ENCODE peak calls at places on chromosomes 16 and 17, in six cellular contexts. R is cardiac fibroblast, G is WTC11, Q is nephron progenitor cell, U is neural crest cell, J is hepatocyte. X is an unnamed sample.

GRCh38 chr16:10537946-10538345 is 42.5 kb downstream of the EMP2 start:
- DNase-seq in R (no peak), G (no peak), Q (no peak), U (no peak), J (no peak), X (no peak)

GRCh38 chr17:75318211-75318610 is 29.0 kb upstream of the SLC25A19 start:
- DNase-seq in R (no peak), G (no peak), Q (no peak), U (no peak), J (no peak), X (no peak)

GRCh38 chr17:16282522-16282921 is 65.5 kb downstream of the PIGL start:
- DNase-seq in R (peak), G (no peak), Q (no peak), U (no peak), J (no peak), X (no peak)

GRCh38 chr16:49756971-49757743 is 98.8 kb downstream of the ZNF423 start:
- DNase-seq in R (peak), G (no peak), Q (no peak), U (no peak), J (peak), X (no peak)

GRCh38 chr16:68478526-68479249 is 30.4 kb upstream of the SMPD3 start:
- DNase-seq in R (no peak), G (no peak), Q (no peak), U (no peak), J (no peak), X (no peak)

GRCh38 chr17:42107597-42108576 is 4.6 kb downstream of the DHX58 start:
- DNase-seq in R (no peak), G (peak), Q (peak), U (peak), J (peak), X (peak)

GRCh38 chr16:56748191-56748590 is 18.3 kb downstream of the NUP93 start:
- DNase-seq in R (no peak), G (no peak), Q (no peak), U (no peak), J (no peak), X (no peak)

GRCh38 chr17:27576429-27577123 is 54.4 kb upstream of the LGALS9 start:
- DNase-seq in R (no peak), G (no peak), Q (no peak), U (no peak), J (no peak), X (no peak)

GRCh38 chr16:9647981-9648701 is 534.1 kb downstream of the GRIN2A start:
- DNase-seq in R (peak), G (no peak), Q (no peak), U (peak), J (peak), X (peak)

GRCh38 chr17:74968361-74968780 is 4.2 kb downstream of the HID1 start:
- DNase-seq in R (no peak), G (no peak), Q (no peak), U (no peak), J (no peak), X (peak)

GRCh38 chr17:21368545-21369246 is 7.5 kb upstream of the KCNJ12 start:
- DNase-seq in R (peak), G (no peak), Q (no peak), U (no peak), J (no peak), X (no peak)

GRCh38 chr17:31494259-31495048 is 103.0 kb downstream of the RAB11FIP4 start:
- DNase-seq in R (no peak), G (no peak), Q (no peak), U (no peak), J (no peak), X (no peak)

GRCh38 chr17:30345527-30346075 is 11.7 kb upstream of the TMIGD1 start:
- DNase-seq in R (no peak), G (no peak), Q (no peak), U (no peak), J (peak), X (peak)

GRCh38 chr16:54171855-54172537 is 114.6 kb downstream of the IRX3 start:
- DNase-seq in R (peak), G (no peak), Q (no peak), U (no peak), J (peak), X (peak)

GRCh38 chr16:88901718-88902337 is 35.4 kb upstream of the PABPN1L start:
- DNase-seq in R (no peak), G (peak), Q (no peak), U (no peak), J (no peak), X (peak)

GRCh38 chr17:74760404-74761105 is 12.1 kb downstream of the NHERF1 start:
- DNase-seq in R (no peak), G (no peak), Q (no peak), U (no peak), J (no peak), X (no peak)

GRCh38 chr16:19860146-19861030 is 24.3 kb downstream of the GPRC5B start:
- DNase-seq in R (peak), G (no peak), Q (no peak), U (no peak), J (peak), X (no peak)

GRCh38 chr17:82053556-82054263 is 2.0 kb downstream of the GPS1 start:
- DNase-seq in R (no peak), G (no peak), Q (no peak), U (no peak), J (no peak), X (no peak)

GRCh38 chr16:4116328-4117249 is at the start of gene ADCY9:
- DNase-seq in R (peak), G (peak), Q (peak), U (peak), J (peak), X (peak)

GRCh38 chr17:77356109-77356689 is 215.4 kb downstream of the SEC14L1 start:
- DNase-seq in R (peak), G (no peak), Q (no peak), U (no peak), J (no peak), X (no peak)

GRCh38 chr16:24723663-24724062 is 5.8 kb upstream of the TNRC6A start:
- DNase-seq in R (peak), G (no peak), Q (no peak), U (no peak), J (no peak), X (no peak)

GRCh38 chr17:63988741-63989621 is 9.2 kb upstream of the PRR29 start:
- DNase-seq in R (no peak), G (peak), Q (peak), U (no peak), J (peak), X (no peak)

GRCh38 chr16:50298075-50298460 is 31.7 kb downstream of the ADCY7 start:
- DNase-seq in R (no peak), G (no peak), Q (no peak), U (no peak), J (no peak), X (no peak)

GRCh38 chr17:64126918-64127317 is 3.0 kb downstream of the ERN1 start:
- DNase-seq in R (peak), G (no peak), Q (no peak), U (no peak), J (no peak), X (no peak)

GRCh38 chr17:81515530-81516041 is 3.0 kb upstream of the ACTG1 start:
- DNase-seq in R (no peak), G (no peak), Q (no peak), U (no peak), J (no peak), X (no peak)

GRCh38 chr17:48110722-48111121 is 3.2 kb downstream of the SNX11 start:
- DNase-seq in R (no peak), G (no peak), Q (no peak), U (no peak), J (no peak), X (no peak)

GRCh38 chr17:75084039-75084660 is 3.6 kb upstream of the SLC16A5 start:
- DNase-seq in R (peak), G (no peak), Q (no peak), U (no peak), J (peak), X (no peak)

GRCh38 chr17:58520843-58521430 is 6.5 kb upstream of the MTMR4 start:
- DNase-seq in R (peak), G (peak), Q (peak), U (peak), J (peak), X (peak)

GRCh38 chr17:67055811-67056745 is 11.7 kb downstream of the CACNG1 start:
- DNase-seq in R (no peak), G (no peak), Q (no peak), U (no peak), J (no peak), X (no peak)

GRCh38 chr17:7929158-7930029 is at the start of gene KCNAB3:
- DNase-seq in R (peak), G (peak), Q (peak), U (peak), J (peak), X (no peak)

DNA sequence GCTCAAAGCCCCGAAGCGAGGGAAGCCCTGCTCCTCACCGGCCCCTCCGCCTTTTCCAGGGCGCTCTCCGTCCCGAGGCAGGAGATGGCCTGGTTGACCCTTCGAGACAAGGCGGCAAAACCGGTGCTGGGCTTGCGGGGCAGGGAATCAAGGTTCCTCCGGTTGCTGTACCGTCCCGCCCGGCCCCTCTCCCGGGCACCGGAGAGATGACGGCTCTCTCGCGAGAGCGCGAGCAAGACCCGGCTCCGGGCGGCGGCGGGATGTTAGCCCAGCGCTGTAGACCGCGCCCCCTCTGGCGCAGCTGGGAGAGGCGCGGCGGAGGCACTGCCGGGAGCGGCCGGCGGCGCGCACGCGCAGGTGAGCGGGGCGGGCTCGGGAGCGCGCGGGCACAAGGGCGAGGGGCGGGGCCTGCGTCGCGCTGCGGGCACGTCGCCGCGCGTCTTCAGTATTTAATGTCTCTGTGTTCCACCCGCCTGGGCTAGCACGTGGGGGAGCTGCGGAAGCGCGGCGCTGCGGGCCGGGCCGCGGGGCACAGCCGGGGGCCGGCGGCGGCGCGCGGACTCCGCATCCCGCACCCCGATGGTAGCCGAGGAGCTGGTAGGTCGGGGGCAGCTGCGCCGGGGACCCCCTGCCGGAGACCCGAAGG is at the start of gene AKAP1:
- DNase-seq in R (peak), G (peak), Q (peak), U (peak), J (peak), X (peak)
- TF ChIP-seq CTCF in R (no peak), G (no peak), Q (no peak), U (peak), J (peak), X (no peak)

GRCh38 chr17:45261577-45262515 is at the start of gene SPATA32:
- DNase-seq in R (no peak), G (peak), Q (peak), U (peak), J (peak), X (no peak)

GRCh38 chr17:45264430-45264829 is 2.5 kb upstream of the SPATA32 start:
- DNase-seq in R (no peak), G (no peak), Q (no peak), U (no peak), J (no peak), X (no peak)

GRCh38 chr17:45264988-45265387 is 3.1 kb upstream of the SPATA32 start:
- DNase-seq in R (no peak), G (no peak), Q (no peak), U (no peak), J (no peak), X (no peak)

GRCh38 chr17:45263477-45263860 is 1.6 kb upstream of the SPATA32 start:
- DNase-seq in R (no peak), G (no peak), Q (no peak), U (no peak), J (no peak), X (no peak)

DNA sequence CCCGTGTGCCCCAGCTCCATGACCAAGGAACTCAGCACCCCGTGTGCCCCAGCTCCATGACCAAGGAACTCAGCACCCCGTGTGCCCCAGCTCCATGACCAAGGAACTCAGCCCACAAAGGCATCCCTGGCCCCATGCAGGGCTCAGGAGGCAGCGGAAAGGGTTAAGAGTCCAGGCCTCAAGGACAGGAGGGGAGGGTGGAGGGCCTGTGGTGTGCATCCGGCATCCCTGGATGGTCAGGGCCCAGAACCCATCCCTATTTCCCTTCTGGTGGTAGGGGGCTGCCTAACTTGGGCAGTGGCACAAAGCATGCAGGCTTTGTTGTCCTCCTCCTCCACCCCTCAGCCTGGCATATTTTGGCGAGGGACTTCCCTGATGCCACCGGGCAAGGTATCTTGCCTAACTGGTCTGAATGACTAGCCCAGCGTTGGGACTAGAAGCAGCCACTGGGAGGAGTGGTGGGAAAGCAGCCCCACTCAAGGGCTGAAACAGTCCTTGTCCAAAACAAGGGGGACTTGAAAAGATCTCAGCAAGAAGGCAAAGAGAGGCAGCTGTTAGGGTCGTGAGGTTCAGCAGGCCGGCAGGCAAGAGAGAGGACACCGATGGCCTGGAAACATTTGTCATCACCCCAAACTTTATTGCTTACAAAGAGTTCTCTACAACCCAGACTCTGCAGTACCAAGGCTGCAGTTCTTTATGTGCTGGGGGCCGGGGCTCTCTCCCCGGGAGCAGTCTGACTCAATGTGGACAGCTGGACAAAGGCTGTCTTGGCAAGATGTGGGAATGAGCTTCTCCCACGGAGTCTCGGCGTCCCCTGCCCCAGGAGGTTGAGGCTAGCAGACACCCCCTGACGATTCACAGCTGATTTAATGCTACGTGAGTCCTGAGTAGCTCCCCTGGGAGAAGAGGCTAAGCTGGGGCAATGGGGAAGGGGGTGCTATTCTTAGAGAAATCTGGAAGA is 902 bp upstream of the SPATA32 start:
- DNase-seq in R (peak), G (no peak), Q (no peak), U (no peak), J (no peak), X (no peak)
- TF ChIP-seq CTCF in R (no peak), G (no peak), Q (no peak), U (no peak), J (no peak), X (no peak)

GRCh38 chr16:78290498-78291271 is 191.2 kb downstream of the WWOX start:
- DNase-seq in R (no peak), G (no peak), Q (no peak), U (no peak), J (no peak), X (no peak)
- TF ChIP-seq CTCF in R (no peak), G (no peak), Q (no peak), U (no peak), J (no peak), X (no peak)

DNA sequence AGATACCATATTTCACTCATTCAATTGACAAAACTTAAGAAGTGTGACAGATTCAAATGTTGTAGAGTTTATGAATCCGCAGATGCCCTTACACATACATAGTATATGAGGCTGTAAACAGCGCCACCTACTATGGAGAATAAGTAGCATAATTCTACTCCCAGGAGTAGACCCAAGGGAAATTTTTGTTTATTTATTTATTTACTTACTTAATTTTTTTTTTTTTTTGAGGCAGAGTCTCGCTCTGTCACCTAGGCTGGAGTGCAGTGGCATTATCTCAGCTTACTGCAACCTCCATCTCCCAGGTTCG is 35.5 kb downstream of the GAN start:
- DNase-seq in R (peak), G (no peak), Q (no peak), U (no peak), J (no peak), X (no peak)
- TF ChIP-seq CTCF in R (peak), G (no peak), Q (no peak), U (no peak), J (peak), X (no peak)

DNA sequence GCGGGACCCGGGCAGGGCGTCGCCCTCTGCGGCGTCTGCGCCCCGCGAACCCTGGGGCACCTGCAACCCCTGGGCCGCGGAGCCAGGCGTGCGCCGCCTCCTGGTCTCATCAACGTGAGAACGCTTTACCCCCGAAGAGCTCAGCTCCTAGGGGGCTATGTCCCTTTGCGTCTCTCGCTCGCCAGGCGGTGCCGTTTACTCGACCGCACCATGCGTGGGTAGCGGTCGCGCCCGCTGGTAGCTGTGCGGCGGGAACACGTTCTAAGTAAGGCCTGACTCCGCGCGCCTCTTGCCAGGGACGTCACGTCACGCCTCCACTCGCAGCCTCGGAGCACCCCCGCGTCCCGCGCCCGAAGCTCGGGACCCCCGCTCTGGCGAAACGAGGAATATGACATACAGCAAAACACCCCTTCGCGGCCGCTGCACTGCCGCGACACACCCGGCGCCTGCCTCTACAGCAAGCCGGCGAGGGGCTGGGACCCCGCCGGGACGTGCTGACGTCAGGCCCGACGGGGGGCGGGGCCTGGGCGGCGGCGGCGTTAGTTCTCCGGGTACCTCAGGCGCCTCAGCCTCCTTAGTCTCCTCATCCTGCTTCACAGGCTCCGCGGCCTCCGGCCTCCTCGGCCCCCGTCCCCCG is at the start of gene RAB11FIP3:
- DNase-seq in R (peak), G (peak), Q (peak), U (peak), J (peak), X (peak)
- TF ChIP-seq CTCF in R (no peak), G (no peak), Q (no peak), U (peak), J (peak), X (no peak)

X was measured in Calu3.